ENCODE peak calls at places on chromosome 6, in eight cellular contexts. L, J, B, P, O, Z, M and F are unnamed samples.
A peak's percentile ranks its signal among the peaks of the same experiment; 100 is the strongest.

GRCh38 chr6:149031545-149032317 is 284.9 kb downstream of the UST start:
- DNase-seq in L (peak; percentile 85), J (no peak), B (no peak), P (peak; percentile 64), O (peak; percentile 92), Z (peak; percentile 28), M (peak; percentile 66), F (peak; percentile 28)

GRCh38 chr6:31568537-31568961 is 3.5 kb upstream of the LTA start:
- DNase-seq in L (no peak), J (no peak), B (no peak), P (no peak), O (no peak), Z (no peak), M (no peak), F (peak; percentile 82)

GRCh38 chr6:91449539-91449938 is 862.7 kb upstream of the MAP3K7 start:
- DNase-seq in L (peak; percentile 70), J (no peak), B (no peak), P (no peak), O (no peak), Z (no peak), M (no peak), F (no peak)

GRCh38 chr6:37653933-37654565 is 43.6 kb downstream of the MDGA1 start:
- DNase-seq in L (peak; percentile 34), J (peak; percentile 37), B (peak; percentile 81), P (no peak), O (peak; percentile 80), Z (no peak), M (no peak), F (no peak)

GRCh38 chr6:157813191-157813590 is 9.9 kb upstream of the SNX9 start:
- DNase-seq in L (peak; percentile 53), J (no peak), B (no peak), P (peak; percentile 54), O (no peak), Z (peak; percentile 34), M (peak; percentile 58), F (no peak)

GRCh38 chr6:21381336-21381963 is 212.1 kb upstream of the SOX4 start:
- DNase-seq in L (no peak), J (no peak), B (no peak), P (no peak), O (peak; percentile 82), Z (no peak), M (no peak), F (no peak)

GRCh38 chr6:56852611-56853010 is 102.3 kb upstream of the BEND6 start:
- DNase-seq in L (no peak), J (no peak), B (no peak), P (no peak), O (no peak), Z (no peak), M (no peak), F (no peak)

GRCh38 chr6:21780601-21781000 is 187.1 kb downstream of the SOX4 start:
- DNase-seq in L (no peak), J (no peak), B (no peak), P (no peak), O (no peak), Z (no peak), M (no peak), F (no peak)

GRCh38 chr6:159056003-159056402 is 11.2 kb upstream of the TAGAP start:
- DNase-seq in L (no peak), J (no peak), B (no peak), P (no peak), O (peak; percentile 87), Z (no peak), M (no peak), F (no peak)

GRCh38 chr6:127191716-127192115 is 73.2 kb downstream of the RSPO3 start:
- DNase-seq in L (peak; percentile 65), J (no peak), B (no peak), P (no peak), O (no peak), Z (no peak), M (no peak), F (no peak)

GRCh38 chr6:149190228-149190831 is 127.2 kb upstream of the TAB2 start:
- DNase-seq in L (peak; percentile 13), J (peak; percentile 31), B (peak; percentile 82), P (no peak), O (peak; percentile 38), Z (no peak), M (no peak), F (peak; percentile 86)

GRCh38 chr6:163627274-163628062 is 212.9 kb downstream of the QKI start:
- DNase-seq in L (no peak), J (no peak), B (no peak), P (no peak), O (no peak), Z (no peak), M (no peak), F (no peak)

GRCh38 chr6:53496797-53497196 is 48.1 kb downstream of the GCLC start:
- DNase-seq in L (peak; percentile 94), J (no peak), B (no peak), P (no peak), O (no peak), Z (no peak), M (no peak), F (no peak)

GRCh38 chr6:30898750-30899360 is 9.2 kb upstream of the GTF2H4 start:
- DNase-seq in L (no peak), J (no peak), B (no peak), P (no peak), O (no peak), Z (no peak), M (no peak), F (no peak)

GRCh38 chr6:136784910-136785746 is 7.1 kb downstream of the MAP3K5 start:
- DNase-seq in L (no peak), J (peak; percentile 46), B (no peak), P (no peak), O (peak; percentile 96), Z (peak; percentile 68), M (peak; percentile 66), F (no peak)

GRCh38 chr6:71187136-71187535 is 101.5 kb upstream of the OGFRL1 start:
- DNase-seq in L (no peak), J (no peak), B (no peak), P (no peak), O (no peak), Z (no peak), M (no peak), F (no peak)

GRCh38 chr6:157089258-157089657 is 234.1 kb downstream of the TMEM242 start:
- DNase-seq in L (peak; percentile 60), J (no peak), B (no peak), P (no peak), O (no peak), Z (no peak), M (no peak), F (no peak)

GRCh38 chr6:80217799-80218198 is 111.3 kb downstream of the BCKDHB start:
- DNase-seq in L (no peak), J (no peak), B (no peak), P (no peak), O (no peak), Z (no peak), M (no peak), F (no peak)

GRCh38 chr6:19723533-19723932 is 113.6 kb upstream of the ID4 start:
- DNase-seq in L (peak; percentile 93), J (no peak), B (no peak), P (no peak), O (no peak), Z (no peak), M (no peak), F (no peak)

GRCh38 chr6:97630592-97630991 is 347.6 kb upstream of the MMS22L start:
- DNase-seq in L (peak; percentile 41), J (no peak), B (no peak), P (no peak), O (no peak), Z (no peak), M (no peak), F (no peak)

DNA sequence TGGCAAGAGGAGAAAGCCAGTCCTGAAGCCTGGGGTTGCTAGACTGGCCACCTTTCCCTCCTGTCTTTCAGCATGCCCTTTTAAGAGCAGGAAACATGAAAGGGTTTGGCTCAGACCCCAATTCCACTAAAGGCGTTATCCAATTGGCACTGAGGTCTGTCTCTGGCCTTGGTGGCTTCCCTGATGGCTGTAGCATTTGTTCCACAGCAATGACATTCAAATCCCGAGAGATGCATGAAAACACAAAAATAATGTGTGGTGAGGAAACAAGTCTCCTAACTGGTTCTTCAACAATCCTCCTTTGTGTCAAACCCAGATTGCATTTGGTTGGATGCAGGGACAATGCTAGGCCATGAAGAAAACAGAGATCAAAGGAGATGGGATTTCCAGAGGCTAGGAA is 56.5 kb upstream of the ADTRP start:
- DNase-seq in L (no peak), J (peak; percentile 63), B (no peak), P (no peak), O (no peak), Z (no peak), M (no peak), F (no peak)
- TF ChIP-seq POLR2A in L (no peak), J (no peak), B (no peak), P (no peak), O (no peak), Z (no peak), M (no peak), F (no peak)

DNA sequence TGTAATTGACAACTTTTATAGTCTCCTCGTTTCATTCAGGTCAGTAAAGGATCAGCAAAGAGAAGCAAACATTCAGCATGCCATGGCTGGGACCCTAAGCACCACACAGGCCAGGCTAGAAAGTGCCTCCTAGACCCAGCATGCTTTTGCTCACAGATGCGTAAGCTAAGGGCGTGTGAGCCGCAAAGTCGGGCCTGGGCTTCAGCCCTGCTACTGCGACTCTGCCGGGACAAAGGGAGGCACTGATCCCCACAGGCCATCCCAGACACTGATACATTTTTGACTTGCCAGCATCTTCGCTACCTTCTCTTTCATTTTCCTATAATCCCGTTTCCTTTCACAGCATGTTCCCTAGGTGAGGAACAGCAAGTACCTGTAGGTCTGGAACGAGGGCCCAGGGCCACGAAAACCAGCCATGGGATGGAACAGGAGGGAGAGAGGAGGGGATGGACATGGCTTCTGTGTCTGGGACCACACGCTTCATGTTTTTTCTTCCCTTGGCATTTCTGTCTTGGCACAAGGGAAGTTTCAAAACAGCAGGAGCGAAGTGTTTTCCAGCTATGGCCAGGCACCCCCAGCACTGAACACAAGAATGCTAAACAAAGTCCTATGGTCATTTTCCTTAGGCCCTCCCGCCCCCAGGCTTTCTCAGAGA is 42.6 kb downstream of the IRF4 start:
- DNase-seq in L (no peak), J (no peak), B (no peak), P (no peak), O (no peak), Z (no peak), M (no peak), F (no peak)
- TF ChIP-seq CTCF in L (no peak), J (no peak), B (no peak), P (no peak), O (no peak), Z (no peak), M (no peak), F (no peak)

GRCh38 chr6:137867685-137868509 is 838 bp downstream of the TNFAIP3 start:
- DNase-seq in L (peak; percentile 37), J (peak; percentile 34), B (peak; percentile 59), P (peak; percentile 35), O (peak; percentile 77), Z (no peak), M (peak; percentile 60), F (peak; percentile 85)
- TF ChIP-seq POLR2A in L (no peak), J (no peak), B (no peak), P (no peak), O (no peak), Z (no peak), M (no peak), F (no peak)

GRCh38 chr6:90274481-90275030 is 22.1 kb downstream of the BACH2 start:
- DNase-seq in L (no peak), J (no peak), B (no peak), P (no peak), O (no peak), Z (no peak), M (no peak), F (peak; percentile 96)
- TF ChIP-seq CTCF in L (no peak), J (no peak), B (peak; percentile 50), P (no peak), O (no peak), Z (peak; percentile 2), M (no peak), F (no peak)